ENCODE peak calls at places on chromosomes 16 and 17, in ten cellular contexts. T is KG1; H is activated naive CD8-positive, alpha-beta T cell treated with anti-CD3 and anti-CD28 coated beads for 36 hours; B is CD4-positive, alpha-beta T cell; Z is HCT116; E is ureter; Q is HL-60; Y is kidney tubule cell; X is GM03348; C is lower leg skin. M is an unnamed sample.

GRCh38 chr17:50487213-50488096 is 8.8 kb downstream of the RSAD1 start:
- DNase-seq in T (no peak), H (no peak), B (no peak), Z (no peak), E (no peak), Q (no peak), Y (peak; percentile 61), X (no peak), C (no peak), M (peak; percentile 37)

GRCh38 chr17:42221886-42222745 is 27.8 kb upstream of the GHDC start:
- DNase-seq in T (peak; percentile 16), H (peak; percentile 44), B (peak; percentile 52), Z (peak; percentile 7), E (no peak), Q (peak; percentile 18), Y (peak; percentile 53), X (peak; percentile 68), C (peak; percentile 82), M (peak; percentile 61)

GRCh38 chr17:49694847-49695697 is 12.7 kb downstream of the SLC35B1 start:
- DNase-seq in T (peak; percentile 59), H (peak; percentile 63), B (peak; percentile 54), Z (no peak), E (peak; percentile 65), Q (no peak), Y (peak; percentile 35), X (peak; percentile 52), C (peak; percentile 92), M (peak; percentile 28)

GRCh38 chr16:11448796-11449416 is 103.6 kb downstream of the RMI2 start:
- DNase-seq in T (no peak), H (no peak), B (no peak), Z (no peak), E (no peak), Q (no peak), Y (no peak), X (no peak), C (no peak), M (no peak)

GRCh38 chr17:31492880-31493655 is 101.6 kb downstream of the RAB11FIP4 start:
- DNase-seq in T (peak; percentile 36), H (peak; percentile 68), B (peak; percentile 44), Z (no peak), E (no peak), Q (peak; percentile 82), Y (no peak), X (no peak), C (no peak), M (no peak)

GRCh38 chr17:27564463-27564862 is 66.5 kb upstream of the LGALS9 start:
- DNase-seq in T (no peak), H (no peak), B (no peak), Z (no peak), E (no peak), Q (no peak), Y (no peak), X (no peak), C (no peak), M (no peak)

GRCh38 chr16:48011888-48012658 is 143.7 kb downstream of the ABCC12 start:
- DNase-seq in T (no peak), H (no peak), B (no peak), Z (no peak), E (no peak), Q (no peak), Y (peak; percentile 30), X (no peak), C (no peak), M (no peak)

GRCh38 chr17:81109957-81110356 is 55.4 kb upstream of the PVALEF start:
- DNase-seq in T (no peak), H (no peak), B (no peak), Z (no peak), E (no peak), Q (no peak), Y (no peak), X (no peak), C (no peak), M (no peak)

GRCh38 chr16:85638695-85639409 is 25.7 kb downstream of the GSE1 start:
- DNase-seq in T (no peak), H (no peak), B (no peak), Z (no peak), E (no peak), Q (no peak), Y (no peak), X (no peak), C (no peak), M (no peak)

GRCh38 chr17:20948984-20949777 is 93.6 kb downstream of the USP22 start:
- DNase-seq in T (no peak), H (peak; percentile 7), B (no peak), Z (no peak), E (no peak), Q (no peak), Y (no peak), X (no peak), C (no peak), M (no peak)

GRCh38 chr17:81687770-81688541 is 4.1 kb downstream of the HGS start:
- DNase-seq in T (no peak), H (no peak), B (no peak), Z (no peak), E (no peak), Q (no peak), Y (no peak), X (no peak), C (no peak), M (no peak)

GRCh38 chr16:88844412-88845118 is 12.2 kb downstream of the GALNS start:
- DNase-seq in T (no peak), H (no peak), B (no peak), Z (no peak), E (no peak), Q (no peak), Y (no peak), X (no peak), C (no peak), M (no peak)

GRCh38 chr17:19714542-19715411 is 1.6 kb downstream of the SLC47A2 start:
- DNase-seq in T (no peak), H (no peak), B (no peak), Z (no peak), E (no peak), Q (no peak), Y (peak; percentile 38), X (no peak), C (peak; percentile 82), M (no peak)

GRCh38 chr17:29568331-29569244 is at the start of gene TP53I13:
- DNase-seq in T (peak; percentile 64), H (peak; percentile 86), B (peak; percentile 69), Z (peak; percentile 22), E (peak; percentile 92), Q (peak; percentile 76), Y (peak; percentile 86), X (peak; percentile 94), C (peak; percentile 97), M (peak; percentile 87)

GRCh38 chr17:30388321-30389179 is 9.8 kb downstream of the CPD start:
- DNase-seq in T (no peak), H (no peak), B (no peak), Z (no peak), E (no peak), Q (no peak), Y (no peak), X (no peak), C (no peak), M (no peak)

GRCh38 chr16:86383488-86384262 is 126.7 kb upstream of the FOXF1 start:
- DNase-seq in T (no peak), H (no peak), B (no peak), Z (no peak), E (no peak), Q (no peak), Y (peak; percentile 61), X (peak; percentile 83), C (no peak), M (peak; percentile 96)

GRCh38 chr17:61128671-61129115 is 270.9 kb upstream of the TBX2 start:
- DNase-seq in T (no peak), H (no peak), B (no peak), Z (no peak), E (no peak), Q (no peak), Y (no peak), X (peak; percentile 43), C (no peak), M (peak; percentile 27)

GRCh38 chr16:2704983-2705275 is 15.1 kb downstream of the PRSS27 start:
- DNase-seq in T (no peak), H (no peak), B (no peak), Z (no peak), E (no peak), Q (no peak), Y (no peak), X (no peak), C (no peak), M (no peak)

GRCh38 chr17:54836723-54837462 is 63.8 kb upstream of the TOM1L1 start:
- DNase-seq in T (no peak), H (no peak), B (no peak), Z (no peak), E (no peak), Q (no peak), Y (no peak), X (no peak), C (no peak), M (no peak)

GRCh38 chr17:37824534-37825485 is 80.0 kb upstream of the HNF1B start:
- DNase-seq in T (no peak), H (no peak), B (no peak), Z (no peak), E (no peak), Q (no peak), Y (peak; percentile 95), X (peak; percentile 91), C (peak; percentile 75), M (peak; percentile 96)

GRCh38 chr17:63702223-63702577 is 2.3 kb upstream of the LIMD2 start:
- DNase-seq in T (no peak), H (peak; percentile 67), B (peak; percentile 68), Z (no peak), E (no peak), Q (no peak), Y (no peak), X (no peak), C (no peak), M (no peak)

GRCh38 chr17:40534431-40535189 is 30.7 kb downstream of the CCR7 start:
- DNase-seq in T (no peak), H (no peak), B (no peak), Z (no peak), E (no peak), Q (no peak), Y (no peak), X (no peak), C (no peak), M (no peak)

GRCh38 chr17:50201226-50201854 is at the start of gene COL1A1:
- DNase-seq in T (no peak), H (no peak), B (no peak), Z (no peak), E (peak; percentile 92), Q (no peak), Y (no peak), X (peak; percentile 96), C (peak; percentile 96), M (peak; percentile 96)

GRCh38 chr17:83115202-83115651 is 35.8 kb downstream of the METRNL start:
- DNase-seq in T (no peak), H (no peak), B (no peak), Z (no peak), E (no peak), Q (no peak), Y (no peak), X (no peak), C (no peak), M (no peak)

GRCh38 chr17:19410875-19411291 is at the start of gene RNF112:
- DNase-seq in T (no peak), H (no peak), B (no peak), Z (no peak), E (no peak), Q (no peak), Y (no peak), X (peak; percentile 84), C (peak; percentile 85), M (peak; percentile 53)

GRCh38 chr17:63035271-63035670 is 69.2 kb downstream of the TANC2 start:
- DNase-seq in T (no peak), H (no peak), B (no peak), Z (peak; percentile 63), E (no peak), Q (no peak), Y (peak; percentile 54), X (no peak), C (no peak), M (peak; percentile 85)

GRCh38 chr16:27254262-27254811 is 14.2 kb downstream of the NSMCE1 start:
- DNase-seq in T (no peak), H (no peak), B (no peak), Z (no peak), E (no peak), Q (no peak), Y (no peak), X (no peak), C (no peak), M (no peak)

GRCh38 chr16:4519274-4520058 is 19.1 kb downstream of the CDIP1 start:
- DNase-seq in T (no peak), H (no peak), B (no peak), Z (no peak), E (no peak), Q (no peak), Y (no peak), X (no peak), C (no peak), M (no peak)